ENCODE peak calls at places on chromosomes 1 and 21, in eight cellular contexts. I is M059J, M is HEK293T, N is NB4, G is NCI-H1694 treated with DMSO at 0.1 percent for 48 hours, X is A549, L is HTR-8/SVneo, Z is NCI-H1930. U is an unnamed sample.

GRCh38 chr1:210883821-210884220 is 250.1 kb downstream of the KCNH1 start:
- DNase-seq in I (peak), M (no peak), N (no peak), G (no peak), X (peak), L (peak), Z (no peak), U (no peak)

GRCh38 chr21:35428041-35428400 is 378.9 kb upstream of the RUNX1 start:
- DNase-seq in I (no peak), M (no peak), N (no peak), G (no peak), X (no peak), L (no peak), Z (no peak), U (no peak)

GRCh38 chr1:15954316-15954715 is 21.6 kb downstream of the ZBTB17 start:
- DNase-seq in I (no peak), M (no peak), N (no peak), G (no peak), X (no peak), L (no peak), Z (no peak), U (no peak)

GRCh38 chr1:150997126-150997872 is 9.4 kb downstream of the MINDY1 start:
- DNase-seq in I (no peak), M (no peak), N (no peak), G (no peak), X (no peak), L (no peak), Z (no peak), U (no peak)

GRCh38 chr1:15753776-15754175 is 4.8 kb upstream of the FBLIM1 start:
- DNase-seq in I (no peak), M (no peak), N (no peak), G (no peak), X (no peak), L (no peak), Z (no peak), U (no peak)

GRCh38 chr1:48761986-48762385 is 14.7 kb downstream of the BEND5 start:
- DNase-seq in I (no peak), M (no peak), N (no peak), G (no peak), X (no peak), L (no peak), Z (no peak), U (no peak)

GRCh38 chr1:2611034-2611501 is 21.7 kb downstream of the MMEL1 start:
- DNase-seq in I (peak), M (peak), N (no peak), G (no peak), X (no peak), L (no peak), Z (peak), U (no peak)

GRCh38 chr21:38807481-38807880 is 1.8 kb downstream of the ETS2 start:
- DNase-seq in I (no peak), M (no peak), N (no peak), G (no peak), X (no peak), L (no peak), Z (no peak), U (no peak)

GRCh38 chr1:97144527-97144926 is 422.9 kb downstream of the PTBP2 start:
- DNase-seq in I (peak), M (no peak), N (no peak), G (no peak), X (peak), L (peak), Z (no peak), U (no peak)

GRCh38 chr21:42474043-42474831 is 21.8 kb downstream of the RSPH1 start:
- DNase-seq in I (peak), M (no peak), N (no peak), G (no peak), X (peak), L (peak), Z (no peak), U (no peak)

GRCh38 chr1:12246584-12246983 is 16.8 kb downstream of the VPS13D start:
- DNase-seq in I (no peak), M (no peak), N (no peak), G (no peak), X (no peak), L (no peak), Z (no peak), U (no peak)

GRCh38 chr1:13781228-13781627 is 81.2 kb downstream of the PRDM2 start:
- DNase-seq in I (no peak), M (no peak), N (no peak), G (no peak), X (no peak), L (no peak), Z (no peak), U (no peak)

GRCh38 chr1:109756848-109757521 is 6.7 kb downstream of the EPS8L3 start:
- DNase-seq in I (no peak), M (no peak), N (no peak), G (no peak), X (no peak), L (no peak), Z (no peak), U (no peak)

GRCh38 chr1:50174101-50174500 is 65.4 kb downstream of the ELAVL4 start:
- DNase-seq in I (no peak), M (no peak), N (no peak), G (no peak), X (no peak), L (no peak), Z (no peak), U (no peak)

GRCh38 chr1:40735234-40735633 is 43.7 kb downstream of the NFYC start:
- DNase-seq in I (no peak), M (no peak), N (no peak), G (no peak), X (no peak), L (no peak), Z (no peak), U (no peak)

GRCh38 chr1:30165116-30165515 is 558.3 kb downstream of the MATN1 start:
- DNase-seq in I (no peak), M (no peak), N (no peak), G (no peak), X (no peak), L (no peak), Z (no peak), U (no peak)

GRCh38 chr1:175865041-175865766 is 121.8 kb upstream of the TNR start:
- DNase-seq in I (no peak), M (no peak), N (no peak), G (no peak), X (no peak), L (no peak), Z (no peak), U (peak)

GRCh38 chr1:219459321-219460105 is 153.4 kb downstream of the ZC3H11B start:
- DNase-seq in I (peak), M (no peak), N (no peak), G (no peak), X (no peak), L (no peak), Z (no peak), U (no peak)

GRCh38 chr1:102851616-102852015 is 256.7 kb downstream of the COL11A1 start:
- DNase-seq in I (no peak), M (no peak), N (no peak), G (no peak), X (no peak), L (no peak), Z (no peak), U (no peak)

GRCh38 chr1:77473690-77474089 is 191.9 kb downstream of the AK5 start:
- DNase-seq in I (peak), M (no peak), N (no peak), G (no peak), X (peak), L (peak), Z (no peak), U (no peak)

GRCh38 chr1:85224734-85225623 is 24.2 kb upstream of the SYDE2 start:
- DNase-seq in I (no peak), M (no peak), N (no peak), G (no peak), X (no peak), L (no peak), Z (no peak), U (no peak)

GRCh38 chr1:168751195-168751650 is 22.2 kb upstream of the DPT start:
- DNase-seq in I (peak), M (no peak), N (no peak), G (no peak), X (peak), L (no peak), Z (no peak), U (no peak)

GRCh38 chr1:43541721-43542401 is 11.2 kb downstream of the PTPRF start:
- DNase-seq in I (no peak), M (no peak), N (no peak), G (peak), X (no peak), L (no peak), Z (no peak), U (no peak)

GRCh38 chr1:45097079-45097478 is 85.0 kb downstream of the UROD start:
- DNase-seq in I (no peak), M (no peak), N (no peak), G (no peak), X (no peak), L (no peak), Z (no peak), U (no peak)

GRCh38 chr1:107964397-107965111 is 426 bp downstream of the VAV3 start:
- DNase-seq in I (no peak), M (no peak), N (no peak), G (peak), X (peak), L (no peak), Z (no peak), U (no peak)

GRCh38 chr1:87120779-87121178 is 206.3 kb downstream of the HS2ST1 start:
- DNase-seq in I (no peak), M (peak), N (peak), G (no peak), X (no peak), L (no peak), Z (no peak), U (no peak)

GRCh38 chr1:226691257-226691656 is 47.8 kb downstream of the ITPKB start:
- DNase-seq in I (no peak), M (no peak), N (no peak), G (no peak), X (no peak), L (no peak), Z (no peak), U (no peak)

GRCh38 chr21:46561448-46562095 is 43.3 kb downstream of the S100B start:
- DNase-seq in I (no peak), M (no peak), N (no peak), G (no peak), X (no peak), L (no peak), Z (no peak), U (no peak)